ENCODE peak calls at places on chromosomes 2 and 18, in nine cellular contexts. F is mammary epithelial cell; L is AG09309; B is AG10803; O is SK-N-MC; V is upper lobe of right lung; D is CD4-positive, CD25-positive, alpha-beta regulatory T cell; Z is HAP-1; N is ovary. C is an unnamed sample.

GRCh38 chr18:48621240-48621639 is 82.4 kb downstream of the CTIF start:
- DNase-seq in F (peak), L (peak), B (peak), O (no peak), V (no peak), D (no peak), Z (no peak), N (no peak), C (peak)

GRCh38 chr2:56231361-56231760 is 47.6 kb downstream of the CCDC85A start:
- DNase-seq in F (no peak), L (no peak), B (no peak), O (no peak), V (no peak), D (no peak), Z (no peak), N (no peak), C (no peak)

GRCh38 chr18:48535956-48536355 is 2.9 kb upstream of the CTIF start:
- DNase-seq in F (no peak), L (no peak), B (no peak), O (no peak), V (no peak), D (no peak), Z (no peak), N (no peak), C (no peak)

GRCh38 chr18:13266208-13267100 is 47.9 kb downstream of the LDLRAD4 start:
- DNase-seq in F (no peak), L (no peak), B (peak), O (no peak), V (peak), D (no peak), Z (no peak), N (no peak), C (no peak)

GRCh38 chr2:133787207-133787606 is 218.9 kb upstream of the NCKAP5 start:
- DNase-seq in F (peak), L (peak), B (peak), O (no peak), V (no peak), D (no peak), Z (no peak), N (no peak), C (peak)

GRCh38 chr2:150571121-150571520 is 83.7 kb upstream of the RND3 start:
- DNase-seq in F (no peak), L (no peak), B (peak), O (no peak), V (no peak), D (no peak), Z (no peak), N (no peak), C (no peak)

GRCh38 chr2:58923869-58924268 is 682.7 kb upstream of the FANCL start:
- DNase-seq in F (no peak), L (peak), B (peak), O (no peak), V (no peak), D (no peak), Z (no peak), N (no peak), C (peak)

GRCh38 chr2:136112317-136112891 is 5.5 kb downstream of the CXCR4 start:
- DNase-seq in F (no peak), L (no peak), B (no peak), O (no peak), V (no peak), D (no peak), Z (no peak), N (no peak), C (no peak)

GRCh38 chr18:63887424-63887823 is at the start of gene SERPINB2:
- DNase-seq in F (peak), L (no peak), B (peak), O (no peak), V (no peak), D (no peak), Z (no peak), N (no peak), C (no peak)
- H3K4me3 ChIP-seq in F (peak), L (no peak), B (no peak), O (no peak), V (no peak), D (no peak), Z (no peak), N (no peak), C (no peak)

GRCh38 chr2:39243469-39244123 is at the start of gene CDKL4:
- DNase-seq in F (no peak), L (no peak), B (no peak), O (no peak), V (peak), D (peak), Z (no peak), N (no peak), C (no peak)
- H3K4me3 ChIP-seq in F (peak), L (no peak), B (peak), O (no peak), V (peak), D (peak), Z (peak), N (no peak), C (peak)

GRCh38 chr18:79951545-79952456 is at the start of gene SLC66A2:
- DNase-seq in F (peak), L (no peak), B (peak), O (no peak), V (peak), D (peak), Z (peak), N (peak), C (peak)

GRCh38 chr18:79953921-79954651 is 2.6 kb upstream of the SLC66A2 start:
- DNase-seq in F (no peak), L (no peak), B (no peak), O (no peak), V (no peak), D (no peak), Z (no peak), N (peak), C (no peak)

GRCh38 chr18:79950440-79951341 is 762 bp downstream of the SLC66A2 start:
- DNase-seq in F (peak), L (no peak), B (peak), O (no peak), V (peak), D (peak), Z (no peak), N (peak), C (no peak)

GRCh38 chr18:79952996-79953559 is 1.6 kb upstream of the SLC66A2 start:
- DNase-seq in F (no peak), L (no peak), B (no peak), O (no peak), V (no peak), D (no peak), Z (no peak), N (peak), C (no peak)

GRCh38 chr18:79952457-79952995 is 1.1 kb upstream of the SLC66A2 start:
- DNase-seq in F (no peak), L (no peak), B (no peak), O (no peak), V (no peak), D (no peak), Z (no peak), N (peak), C (no peak)
- H3K4me3 ChIP-seq in F (peak), L (peak), B (peak), O (peak), V (peak), D (no peak), Z (peak), N (peak), C (peak)

DNA sequence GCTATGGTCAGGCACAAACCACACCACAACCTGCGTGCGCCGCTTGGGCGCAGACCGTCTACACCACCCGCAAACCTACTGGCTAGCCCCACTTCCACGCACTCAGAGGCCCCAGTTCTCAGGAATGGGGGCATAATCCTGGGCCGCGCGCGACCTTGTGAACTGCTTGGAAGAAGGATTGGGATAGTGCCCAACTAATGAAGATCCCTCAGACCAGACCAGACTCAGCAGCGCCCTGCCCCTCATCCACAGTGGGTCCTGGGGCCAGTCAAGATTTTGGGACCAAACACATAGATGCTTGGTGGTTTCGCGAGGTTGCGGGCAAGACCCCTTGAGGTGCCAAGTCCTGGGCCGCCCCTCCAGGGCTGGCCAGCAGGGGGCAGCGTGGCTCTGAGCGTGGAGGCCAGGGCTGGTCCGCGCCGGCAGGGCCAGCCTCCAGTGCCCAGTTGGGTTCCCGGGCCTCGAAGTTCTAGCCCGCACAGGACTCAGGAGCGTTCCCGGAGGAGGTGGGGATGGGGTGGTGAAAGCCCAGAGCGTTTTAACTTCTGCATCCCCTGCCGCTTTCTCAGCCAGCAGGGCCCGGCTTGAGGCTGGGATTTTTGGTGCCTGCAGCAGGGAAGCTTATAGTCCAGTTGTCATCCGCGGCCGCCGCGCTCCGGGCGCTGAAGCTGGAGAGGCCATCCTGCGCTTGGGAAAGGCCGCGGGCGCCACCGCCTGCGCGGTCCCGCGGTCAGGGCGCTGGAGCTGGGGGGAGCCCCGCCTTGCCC is 8.3 kb downstream of the OSR1 start:
- DNase-seq in F (no peak), L (no peak), B (no peak), O (no peak), V (peak), D (no peak), Z (no peak), N (peak), C (peak)
- H3K4me3 ChIP-seq in F (no peak), L (no peak), B (no peak), O (no peak), V (peak), D (no peak), Z (no peak), N (no peak), C (peak)

GRCh38 chr2:11863513-11864328 is 117.3 kb downstream of the LPIN1 start:
- DNase-seq in F (peak), L (peak), B (peak), O (no peak), V (peak), D (peak), Z (peak), N (peak), C (peak)
- H3K4me3 ChIP-seq in F (no peak), L (no peak), B (peak), O (no peak), V (no peak), D (peak), Z (no peak), N (no peak), C (peak)

GRCh38 chr2:173161516-173161915 is 85.9 kb downstream of the MAP3K20 start:
- DNase-seq in F (no peak), L (no peak), B (no peak), O (no peak), V (no peak), D (no peak), Z (no peak), N (no peak), C (no peak)

GRCh38 chr2:173157894-173158293 is 82.2 kb downstream of the MAP3K20 start:
- DNase-seq in F (no peak), L (no peak), B (no peak), O (no peak), V (no peak), D (no peak), Z (no peak), N (no peak), C (no peak)

GRCh38 chr2:173160618-173161017 is 85.0 kb downstream of the MAP3K20 start:
- DNase-seq in F (no peak), L (no peak), B (no peak), O (no peak), V (no peak), D (no peak), Z (no peak), N (no peak), C (no peak)

GRCh38 chr2:173161040-173161439 is 85.4 kb downstream of the MAP3K20 start:
- DNase-seq in F (no peak), L (no peak), B (no peak), O (no peak), V (no peak), D (no peak), Z (peak), N (no peak), C (peak)

GRCh38 chr2:173159794-173160463 is 84.3 kb downstream of the MAP3K20 start:
- DNase-seq in F (peak), L (peak), B (peak), O (no peak), V (peak), D (no peak), Z (peak), N (peak), C (peak)
- H3K4me3 ChIP-seq in F (no peak), L (no peak), B (no peak), O (no peak), V (no peak), D (no peak), Z (no peak), N (no peak), C (no peak)

GRCh38 chr2:42141687-42142475 is 27.3 kb upstream of the EML4 start:
- DNase-seq in F (peak), L (peak), B (peak), O (peak), V (peak), D (no peak), Z (peak), N (peak), C (peak)
- H3K4me3 ChIP-seq in F (peak), L (peak), B (peak), O (peak), V (peak), D (peak), Z (no peak), N (peak), C (peak)

GRCh38 chr2:169571571-169571970 is 2.1 kb downstream of the FASTKD1 start:
- DNase-seq in F (no peak), L (no peak), B (no peak), O (no peak), V (no peak), D (no peak), Z (no peak), N (no peak), C (no peak)
- H3K4me3 ChIP-seq in F (peak), L (no peak), B (no peak), O (peak), V (no peak), D (no peak), Z (peak), N (no peak), C (no peak)

C was measured in choroid plexus epithelial cell.